ENCODE peak calls at places on chromosomes 1 and 21, in nine cellular contexts. H is stimulated activated CD4-positive, alpha-beta T cell treated with anti-CD3 and anti-CD28 coated beads, TNF-alpha, amount 100 ng/mL, for 4 hours; F is activated CD4-positive, alpha-beta T cell treated with anti-CD3 and anti-CD28 coated beads, Interleukin-2, amount 50 U/mL, for 1 hour; X is astrocyte of the spinal cord; M is GOT3; G is body of pancreas; P is ovary; C is iPS-NIHi11; Q is Right ventricle myocardium superior. D is an unnamed sample.

GRCh38 chr1:75330633-75331032 is 196.4 kb downstream of the LHX8 start:
- DNase-seq in F (no peak), Q (no peak), C (no peak), M (no peak), X (peak; percentile 18), H (no peak), G (no peak), P (no peak), D (no peak)

GRCh38 chr1:33337994-33338494 is 17.1 kb upstream of the A3GALT2 start:
- DNase-seq in M (no peak), F (no peak), H (no peak), P (no peak), G (no peak), C (no peak), X (peak; percentile 54), Q (no peak), D (no peak)

GRCh38 chr1:24526940-24527542 is 24.4 kb downstream of the RCAN3 start:
- DNase-seq in X (peak; percentile 7), M (no peak), G (peak; percentile 33), F (peak; percentile 56), H (peak; percentile 27), P (no peak), Q (no peak), C (peak; percentile 35), D (no peak)

GRCh38 chr1:44293761-44294315 is 61.2 kb downstream of the ERI3 start:
- DNase-seq in X (no peak), C (peak; percentile 38), G (peak; percentile 88), Q (peak; percentile 83), M (no peak), P (no peak), H (no peak), F (no peak), D (no peak)

GRCh38 chr1:151612506-151613274 is 840 bp downstream of the SNX27 start:
- DNase-seq in H (no peak), P (peak; percentile 49), M (no peak), G (peak; percentile 21), F (peak; percentile 21), C (peak; percentile 60), X (no peak), Q (peak; percentile 43), D (peak; percentile 79)

GRCh38 chr1:212587304-212588136 is 21.0 kb upstream of the ATF3 start:
- DNase-seq in F (no peak), H (no peak), M (no peak), P (no peak), G (no peak), X (no peak), C (no peak), Q (no peak), D (no peak)

GRCh38 chr21:34915364-34915834 is 133.7 kb downstream of the RUNX1 start:
- DNase-seq in X (peak; percentile 44), G (no peak), M (no peak), Q (no peak), C (no peak), H (no peak), F (no peak), P (no peak), D (no peak)

GRCh38 chr21:32770514-32771133 is 931 bp downstream of the PAXBP1 start:
- DNase-seq in C (peak; percentile 8), F (no peak), Q (peak; percentile 47), M (no peak), P (no peak), H (no peak), G (no peak), X (peak; percentile 33), D (no peak)

GRCh38 chr1:232036161-232036942 is 409.8 kb downstream of the DISC1 start:
- DNase-seq in C (peak; percentile 11), H (no peak), Q (no peak), M (no peak), X (no peak), P (no peak), F (no peak), G (no peak), D (no peak)

GRCh38 chr1:245444971-245445370 is 290.2 kb downstream of the KIF26B start:
- DNase-seq in G (no peak), F (no peak), C (no peak), M (no peak), H (no peak), P (no peak), X (no peak), Q (no peak), D (no peak)

D was measured in D341Med.